ENCODE peak calls at places on chromosome 5, in nine cellular contexts. One of them, this sample, is unnamed.

GRCh38 chr5:35879649-35880048 is 23.0 kb downstream of the IL7R start:
- DNase-seq in cardiac septum: no peak
- DNase-seq in RWPE1: no peak
- DNase-seq in spleen: no peak
- DNase-seq in EL: no peak
- DNase-seq in fibroblast of gingiva: no peak
- DNase-seq in stimulated activated CD4-positive, alpha-beta T cell treated with anti-CD3 and anti-CD28 coated beads, Interleukin-15, amount 100 ng/mL, for 1 hour: no peak
- DNase-seq in neuronal stem cell: no peak
- DNase-seq in NCI-H460: no peak
- DNase-seq in this sample: no peak

GRCh38 chr5:179732918-179733763 is 519 bp downstream of the MAML1 start:
- DNase-seq in neuronal stem cell: peak
- DNase-seq in RWPE1: peak
- DNase-seq in cardiac septum: no peak
- DNase-seq in NCI-H460: peak
- DNase-seq in stimulated activated CD4-positive, alpha-beta T cell treated with anti-CD3 and anti-CD28 coated beads, Interleukin-15, amount 100 ng/mL, for 1 hour: peak
- DNase-seq in EL: peak
- DNase-seq in spleen: peak
- DNase-seq in fibroblast of gingiva: peak
- DNase-seq in this sample: peak

GRCh38 chr5:75017971-75018370 is 34.4 kb downstream of the GCNT4 start:
- DNase-seq in fibroblast of gingiva: no peak
- DNase-seq in RWPE1: no peak
- DNase-seq in spleen: no peak
- DNase-seq in stimulated activated CD4-positive, alpha-beta T cell treated with anti-CD3 and anti-CD28 coated beads, Interleukin-15, amount 100 ng/mL, for 1 hour: no peak
- DNase-seq in NCI-H460: no peak
- DNase-seq in neuronal stem cell: no peak
- DNase-seq in EL: no peak
- DNase-seq in cardiac septum: no peak
- DNase-seq in this sample: no peak

GRCh38 chr5:177495243-177496060 is 2.0 kb downstream of the PDLIM7 start:
- DNase-seq in fibroblast of gingiva: peak
- DNase-seq in RWPE1: no peak
- DNase-seq in NCI-H460: no peak
- DNase-seq in spleen: peak
- DNase-seq in neuronal stem cell: peak
- DNase-seq in cardiac septum: peak
- DNase-seq in EL: peak
- DNase-seq in stimulated activated CD4-positive, alpha-beta T cell treated with anti-CD3 and anti-CD28 coated beads, Interleukin-15, amount 100 ng/mL, for 1 hour: no peak
- DNase-seq in this sample: peak

GRCh38 chr5:1330146-1330846 is 14.6 kb downstream of the CLPTM1L start:
- DNase-seq in stimulated activated CD4-positive, alpha-beta T cell treated with anti-CD3 and anti-CD28 coated beads, Interleukin-15, amount 100 ng/mL, for 1 hour: no peak
- DNase-seq in spleen: peak
- DNase-seq in cardiac septum: no peak
- DNase-seq in neuronal stem cell: no peak
- DNase-seq in EL: no peak
- DNase-seq in fibroblast of gingiva: no peak
- DNase-seq in RWPE1: peak
- DNase-seq in NCI-H460: no peak
- DNase-seq in this sample: no peak

GRCh38 chr5:102823441-102823874 is 68.4 kb downstream of the PAM start:
- DNase-seq in stimulated activated CD4-positive, alpha-beta T cell treated with anti-CD3 and anti-CD28 coated beads, Interleukin-15, amount 100 ng/mL, for 1 hour: no peak
- DNase-seq in neuronal stem cell: no peak
- DNase-seq in RWPE1: no peak
- DNase-seq in spleen: no peak
- DNase-seq in cardiac septum: no peak
- DNase-seq in EL: peak
- DNase-seq in fibroblast of gingiva: peak
- DNase-seq in NCI-H460: no peak
- DNase-seq in this sample: no peak

GRCh38 chr5:107380654-107381053 is 290.1 kb downstream of the EFNA5 start:
- DNase-seq in neuronal stem cell: no peak
- DNase-seq in RWPE1: no peak
- DNase-seq in cardiac septum: no peak
- DNase-seq in spleen: no peak
- DNase-seq in fibroblast of gingiva: no peak
- DNase-seq in NCI-H460: peak
- DNase-seq in stimulated activated CD4-positive, alpha-beta T cell treated with anti-CD3 and anti-CD28 coated beads, Interleukin-15, amount 100 ng/mL, for 1 hour: no peak
- DNase-seq in EL: no peak
- DNase-seq in this sample: no peak

GRCh38 chr5:167644619-167645018 is 646.8 kb upstream of the WWC1 start:
- DNase-seq in neuronal stem cell: no peak
- DNase-seq in fibroblast of gingiva: no peak
- DNase-seq in cardiac septum: no peak
- DNase-seq in RWPE1: peak
- DNase-seq in EL: no peak
- DNase-seq in NCI-H460: no peak
- DNase-seq in spleen: no peak
- DNase-seq in stimulated activated CD4-positive, alpha-beta T cell treated with anti-CD3 and anti-CD28 coated beads, Interleukin-15, amount 100 ng/mL, for 1 hour: no peak
- DNase-seq in this sample: no peak

GRCh38 chr5:57215629-57216195 is 41.9 kb downstream of the GPBP1 start:
- DNase-seq in NCI-H460: no peak
- DNase-seq in neuronal stem cell: no peak
- DNase-seq in fibroblast of gingiva: peak
- DNase-seq in RWPE1: no peak
- DNase-seq in spleen: no peak
- DNase-seq in stimulated activated CD4-positive, alpha-beta T cell treated with anti-CD3 and anti-CD28 coated beads, Interleukin-15, amount 100 ng/mL, for 1 hour: no peak
- DNase-seq in cardiac septum: no peak
- DNase-seq in EL: peak
- DNase-seq in this sample: no peak

GRCh38 chr5:171429543-171429910 is 10.1 kb downstream of the FGF18 start:
- DNase-seq in spleen: peak
- DNase-seq in fibroblast of gingiva: no peak
- DNase-seq in RWPE1: no peak
- DNase-seq in stimulated activated CD4-positive, alpha-beta T cell treated with anti-CD3 and anti-CD28 coated beads, Interleukin-15, amount 100 ng/mL, for 1 hour: no peak
- DNase-seq in NCI-H460: no peak
- DNase-seq in EL: no peak
- DNase-seq in cardiac septum: peak
- DNase-seq in neuronal stem cell: no peak
- DNase-seq in this sample: peak

GRCh38 chr5:68554566-68555279 is 339.2 kb downstream of the PIK3R1 start:
- DNase-seq in NCI-H460: peak
- DNase-seq in RWPE1: peak
- DNase-seq in cardiac septum: no peak
- DNase-seq in stimulated activated CD4-positive, alpha-beta T cell treated with anti-CD3 and anti-CD28 coated beads, Interleukin-15, amount 100 ng/mL, for 1 hour: no peak
- DNase-seq in EL: peak
- DNase-seq in spleen: no peak
- DNase-seq in fibroblast of gingiva: peak
- DNase-seq in neuronal stem cell: no peak
- DNase-seq in this sample: no peak

GRCh38 chr5:92884464-92884863 is 696.6 kb downstream of the NR2F1-AS1 start:
- DNase-seq in stimulated activated CD4-positive, alpha-beta T cell treated with anti-CD3 and anti-CD28 coated beads, Interleukin-15, amount 100 ng/mL, for 1 hour: no peak
- DNase-seq in spleen: no peak
- DNase-seq in RWPE1: no peak
- DNase-seq in EL: no peak
- DNase-seq in neuronal stem cell: no peak
- DNase-seq in cardiac septum: no peak
- DNase-seq in fibroblast of gingiva: no peak
- DNase-seq in NCI-H460: no peak
- DNase-seq in this sample: no peak

This sample was measured in coronary artery.